ENCODE peak calls at places on chromosomes 4 and X, in six cellular contexts. N is psoas muscle, I is heart left ventricle, E is brain microvascular endothelial cell, G is neuronal stem cell, R is fibroblast of lung. Y is an unnamed sample.

GRCh38 chr4:75432683-75433082 is 81.5 kb downstream of the RCHY1 start:
- DNase-seq in R (no peak), I (no peak), N (no peak), E (peak; percentile 9), G (no peak), Y (no peak)

GRCh38 chr4:5839751-5840674 is 52.9 kb downstream of the CRMP1 start:
- DNase-seq in R (peak; percentile 47), E (no peak), G (no peak), N (peak; percentile 65), I (peak; percentile 66), Y (no peak)

GRCh38 chr4:110487873-110488272 is 11.9 kb downstream of the ENPEP start:
- DNase-seq in N (no peak), E (no peak), I (no peak), R (peak; percentile 54), G (no peak), Y (no peak)

GRCh38 chr4:122364700-122365404 is 14.0 kb upstream of the ADAD1 start:
- DNase-seq in I (no peak), N (no peak), R (no peak), G (no peak), E (no peak), Y (no peak)

GRCh38 chr4:150931796-150932195 is 83.3 kb downstream of the LRBA start:
- DNase-seq in N (no peak), G (no peak), E (no peak), I (no peak), R (no peak), Y (no peak)

GRCh38 chrX:10217218-10217617 is 60.4 kb downstream of the CLCN4 start:
- DNase-seq in N (no peak), R (no peak), I (peak; percentile 35), E (no peak), G (no peak), Y (no peak)

GRCh38 chr4:43776371-43776770 is 672.2 kb downstream of the KCTD8 start:
- DNase-seq in I (no peak), E (no peak), R (peak; percentile 19), G (no peak), N (no peak), Y (no peak)

GRCh38 chrX:100643943-100644587 is at the start of gene SRPX2:
- DNase-seq in I (peak; percentile 53), R (peak; percentile 90), G (no peak), E (peak; percentile 81), N (peak; percentile 45), Y (no peak)

GRCh38 chrX:37926700-37927099 is 79.3 kb upstream of the DYNLT3 start:
- DNase-seq in N (no peak), R (peak; percentile 57), I (no peak), G (no peak), E (no peak), Y (no peak)

GRCh38 chr4:150235795-150236385 is 157.6 kb downstream of the DCLK2 start:
- DNase-seq in I (no peak), N (no peak), R (peak; percentile 43), E (no peak), G (no peak), Y (no peak)

GRCh38 chrX:130878350-130879341 is 24.4 kb downstream of the ENOX2 start:
- DNase-seq in R (peak; percentile 88), I (peak; percentile 35), N (peak; percentile 15), G (no peak), E (peak; percentile 56), Y (no peak)

GRCh38 chr4:13240066-13240465 is 244.1 kb downstream of the RAB28 start:
- DNase-seq in R (no peak), I (no peak), G (no peak), N (no peak), E (peak; percentile 43), Y (no peak)

GRCh38 chr4:177952723-177953122 is 510.5 kb upstream of the AGA start:
- DNase-seq in R (no peak), G (no peak), E (no peak), I (no peak), N (no peak), Y (no peak)

GRCh38 chr4:168101026-168101425 is 8.7 kb downstream of the ANXA10 start:
- DNase-seq in E (peak; percentile 37), R (no peak), N (no peak), G (no peak), I (no peak), Y (no peak)

GRCh38 chr4:150232029-150232428 is 153.8 kb downstream of the DCLK2 start:
- DNase-seq in N (no peak), G (no peak), R (no peak), I (no peak), E (no peak), Y (no peak)

GRCh38 chr4:61468091-61468720 is 268.1 kb downstream of the ADGRL3 start:
- DNase-seq in N (no peak), G (no peak), R (peak; percentile 49), I (no peak), E (peak; percentile 34), Y (no peak)

GRCh38 chr4:134027931-134028330 is 173.7 kb downstream of the PABPC4L start:
- DNase-seq in R (peak; percentile 76), I (no peak), E (peak; percentile 89), N (no peak), G (no peak), Y (no peak)

GRCh38 chrX:137342969-137343368 is 223.0 kb upstream of the ZIC3 start:
- DNase-seq in R (no peak), G (no peak), N (no peak), I (no peak), E (no peak), Y (no peak)

GRCh38 chrX:12080265-12080664 is 58.0 kb upstream of the FRMPD4 start:
- DNase-seq in E (peak; percentile 31), I (no peak), G (peak; percentile 8), R (peak; percentile 52), N (no peak), Y (no peak)

GRCh38 chr4:80307774-80308465 is 27.6 kb upstream of the CFAP299 start:
- DNase-seq in R (peak; percentile 52), G (no peak), E (peak; percentile 43), I (peak; percentile 34), N (no peak), Y (no peak)

GRCh38 chrX:46961574-46962279 is 49.5 kb downstream of the JADE3 start:
- DNase-seq in G (no peak), E (no peak), N (no peak), I (no peak), R (no peak), Y (no peak)

GRCh38 chr4:15996773-15997172 is 33.8 kb upstream of the FGFBP2 start:
- DNase-seq in G (no peak), E (peak; percentile 22), R (no peak), I (no peak), N (no peak), Y (no peak)

GRCh38 chrX:140510895-140511295 is 6.0 kb upstream of the SOX3 start:
- DNase-seq in E (no peak), G (no peak), I (no peak), R (no peak), N (no peak), Y (no peak)

GRCh38 chr4:37389967-37390580 is 145.5 kb downstream of the NWD2 start:
- DNase-seq in G (peak; percentile 31), I (no peak), N (no peak), E (peak; percentile 45), R (peak; percentile 57), Y (no peak)

GRCh38 chr4:165308174-165308573 is 19.3 kb upstream of the MSMO1 start:
- DNase-seq in R (peak; percentile 58), G (no peak), I (no peak), N (no peak), E (no peak), Y (no peak)

GRCh38 chrX:103529550-103529949 is 10.3 kb upstream of the RAB40A start:
- DNase-seq in I (no peak), E (no peak), N (no peak), R (no peak), G (no peak), Y (no peak)

GRCh38 chrX:103533428-103534216 is 14.3 kb upstream of the RAB40A start:
- DNase-seq in G (peak; percentile 67), R (peak; percentile 77), N (peak; percentile 73), E (peak; percentile 65), I (peak; percentile 54), Y (peak; percentile 29)

GRCh38 chrX:103530540-103530939 is 11.3 kb upstream of the RAB40A start:
- DNase-seq in I (no peak), G (no peak), E (no peak), R (no peak), N (no peak), Y (no peak)

GRCh38 chrX:103535206-103535605 is 15.9 kb upstream of the RAB40A start:
- DNase-seq in N (no peak), G (no peak), E (no peak), R (no peak), I (no peak), Y (no peak)

GRCh38 chrX:103531002-103531401 is 11.7 kb upstream of the RAB40A start:
- DNase-seq in R (peak; percentile 84), N (no peak), I (no peak), G (no peak), E (peak; percentile 77), Y (no peak)
- H3K27ac ChIP-seq in R (peak overlapping the region; percentile 51), N (no peak overlapping the region), I (no peak overlapping the region), G (no peak overlapping the region), E (peak overlapping the region; percentile 66), Y (no peak overlapping the region)

GRCh38 chrX:153494541-153495361 is at the start of gene BGN:
- DNase-seq in E (no peak), R (peak; percentile 41), G (no peak), N (peak; percentile 42), I (peak; percentile 73), Y (no peak)
- H3K27ac ChIP-seq in E (no peak within 1 kb of the TSS), R (no peak within 1 kb of the TSS), G (no peak within 1 kb of the TSS), N (no peak within 1 kb of the TSS), I (peak within 1 kb of the TSS; percentile 68), Y (peak within 1 kb of the TSS; percentile 52)

DNA sequence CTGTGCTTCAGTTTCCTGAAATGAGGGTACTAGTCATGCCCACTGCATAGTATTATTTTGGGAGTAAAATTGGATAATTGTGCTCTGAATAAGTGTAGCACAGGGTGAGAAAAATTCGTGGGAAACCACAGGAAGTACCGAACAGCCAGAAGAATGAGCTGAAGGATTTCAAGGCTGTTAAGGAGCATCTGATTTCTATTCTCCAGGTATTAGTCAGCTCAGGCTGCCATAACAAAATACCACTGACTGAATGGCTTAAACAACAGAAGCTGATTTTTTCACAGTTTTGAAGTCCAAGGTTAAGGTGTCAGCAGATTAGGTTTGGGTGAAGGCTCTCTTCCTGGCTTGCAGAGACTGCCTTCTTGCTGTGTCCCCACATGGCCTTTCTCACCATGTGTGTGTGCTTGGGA is 41.9 kb downstream of the WWC2 start:
- DNase-seq in I (no peak), N (no peak), R (no peak), G (no peak), E (peak; percentile 77), Y (no peak)
- H3K27ac ChIP-seq in I (no peak overlapping the region), N (no peak overlapping the region), R (no peak overlapping the region), G (no peak overlapping the region), E (peak overlapping the region; percentile 78), Y (no peak overlapping the region)

DNA sequence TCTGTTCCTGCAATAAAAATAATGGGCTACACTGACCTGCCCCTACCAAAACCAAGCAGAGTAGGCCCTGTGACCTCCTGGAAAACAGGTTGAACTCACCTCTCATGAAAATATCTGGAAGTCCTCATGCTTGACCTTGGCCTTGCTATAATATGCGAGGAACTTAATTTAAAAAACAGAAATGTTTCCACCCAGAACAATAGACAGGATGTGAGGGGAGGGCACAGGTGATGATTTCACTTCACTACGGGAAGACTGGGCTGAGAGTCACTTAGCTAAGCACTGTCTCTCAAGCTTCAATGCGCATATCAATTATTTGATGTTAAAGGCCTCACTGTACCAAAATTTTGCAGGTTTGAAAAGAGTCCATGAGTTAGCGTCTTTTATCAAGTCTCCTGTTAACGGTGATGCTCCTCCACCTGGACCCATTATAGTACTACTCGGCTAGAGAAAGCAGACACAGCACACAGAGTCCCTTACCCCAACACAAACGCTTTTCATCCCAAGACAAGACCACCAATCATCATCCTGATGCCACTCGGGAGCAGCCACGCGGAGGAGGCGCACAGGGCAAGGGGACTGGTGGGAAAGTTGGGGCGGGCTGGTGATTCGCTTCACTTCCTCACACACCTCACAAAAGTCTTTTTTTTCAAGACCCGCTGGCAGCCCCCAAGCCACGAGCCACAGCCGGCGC is 25.9 kb downstream of the ZNF721 start:
- DNase-seq in R (peak; percentile 19), I (peak; percentile 32), E (peak; percentile 11), G (no peak), N (no peak), Y (no peak)
- H3K27ac ChIP-seq in R (peak overlapping the region; percentile 95), I (peak overlapping the region; percentile 91), E (peak overlapping the region; percentile 76), G (peak overlapping the region; percentile 73), N (peak overlapping the region; percentile 92), Y (peak overlapping the region; percentile 74)

Y was measured in caudate nucleus.